ENCODE peak calls at places on chromosome 1, in seven cellular contexts. One of them, this sample, is unnamed.
A peak's percentile ranks its signal among the peaks of the same experiment; 100 is the strongest.

GRCh38 chr1:58288624-58289142 is 257.8 kb downstream of the OMA1 start:
- DNase-seq in cardiac muscle cell: no peak
- DNase-seq in cardiac fibroblast: no peak
- DNase-seq in stimulated activated CD4-positive, alpha-beta T cell treated with anti-CD3 and anti-CD28 coated beads, Interleukin-1b, Interleukin-23, amount 100 ng/mL, for 4 hours: no peak
- DNase-seq in NCI-H1092: no peak
- DNase-seq in Calu3: no peak
- DNase-seq in stimulated activated CD8-positive, alpha-beta memory T cell treated with anti-CD3 and anti-CD28 coated beads, Interleukin-7, amount 100 ng/mL, for 1 hour: no peak
- DNase-seq in this sample: no peak

GRCh38 chr1:246155923-246156322 is 351.2 kb downstream of the SMYD3 start:
- DNase-seq in NCI-H1092: no peak
- DNase-seq in stimulated activated CD8-positive, alpha-beta memory T cell treated with anti-CD3 and anti-CD28 coated beads, Interleukin-7, amount 100 ng/mL, for 1 hour: no peak
- DNase-seq in stimulated activated CD4-positive, alpha-beta T cell treated with anti-CD3 and anti-CD28 coated beads, Interleukin-1b, Interleukin-23, amount 100 ng/mL, for 4 hours: no peak
- DNase-seq in cardiac fibroblast: peak; percentile 46
- DNase-seq in cardiac muscle cell: no peak
- DNase-seq in Calu3: no peak
- DNase-seq in this sample: no peak

GRCh38 chr1:201530741-201531521 is 8.0 kb upstream of the NAV1 start:
- DNase-seq in stimulated activated CD4-positive, alpha-beta T cell treated with anti-CD3 and anti-CD28 coated beads, Interleukin-1b, Interleukin-23, amount 100 ng/mL, for 4 hours: no peak
- DNase-seq in Calu3: peak; percentile 87
- DNase-seq in stimulated activated CD8-positive, alpha-beta memory T cell treated with anti-CD3 and anti-CD28 coated beads, Interleukin-7, amount 100 ng/mL, for 1 hour: no peak
- DNase-seq in NCI-H1092: peak; percentile 59
- DNase-seq in cardiac muscle cell: peak; percentile 81
- DNase-seq in cardiac fibroblast: peak; percentile 90
- DNase-seq in this sample: peak; percentile 66

GRCh38 chr1:221169447-221169889 is 290.2 kb downstream of the HLX start:
- DNase-seq in Calu3: no peak
- DNase-seq in stimulated activated CD4-positive, alpha-beta T cell treated with anti-CD3 and anti-CD28 coated beads, Interleukin-1b, Interleukin-23, amount 100 ng/mL, for 4 hours: no peak
- DNase-seq in stimulated activated CD8-positive, alpha-beta memory T cell treated with anti-CD3 and anti-CD28 coated beads, Interleukin-7, amount 100 ng/mL, for 1 hour: no peak
- DNase-seq in cardiac fibroblast: peak; percentile 54
- DNase-seq in cardiac muscle cell: peak; percentile 9
- DNase-seq in NCI-H1092: no peak
- DNase-seq in this sample: no peak

GRCh38 chr1:46362158-46362557 is 21.6 kb downstream of the NSUN4 start:
- DNase-seq in cardiac fibroblast: no peak
- DNase-seq in stimulated activated CD8-positive, alpha-beta memory T cell treated with anti-CD3 and anti-CD28 coated beads, Interleukin-7, amount 100 ng/mL, for 1 hour: no peak
- DNase-seq in Calu3: no peak
- DNase-seq in stimulated activated CD4-positive, alpha-beta T cell treated with anti-CD3 and anti-CD28 coated beads, Interleukin-1b, Interleukin-23, amount 100 ng/mL, for 4 hours: no peak
- DNase-seq in NCI-H1092: no peak
- DNase-seq in cardiac muscle cell: no peak
- DNase-seq in this sample: no peak

GRCh38 chr1:158654079-158654478 is 32.4 kb downstream of the SPTA1 start:
- DNase-seq in cardiac muscle cell: no peak
- DNase-seq in cardiac fibroblast: no peak
- DNase-seq in NCI-H1092: no peak
- DNase-seq in Calu3: no peak
- DNase-seq in stimulated activated CD8-positive, alpha-beta memory T cell treated with anti-CD3 and anti-CD28 coated beads, Interleukin-7, amount 100 ng/mL, for 1 hour: no peak
- DNase-seq in stimulated activated CD4-positive, alpha-beta T cell treated with anti-CD3 and anti-CD28 coated beads, Interleukin-1b, Interleukin-23, amount 100 ng/mL, for 4 hours: no peak
- DNase-seq in this sample: no peak

GRCh38 chr1:76330993-76331603 is 256.6 kb downstream of the ST6GALNAC3 start:
- DNase-seq in NCI-H1092: peak; percentile 40
- DNase-seq in cardiac fibroblast: peak; percentile 84
- DNase-seq in stimulated activated CD4-positive, alpha-beta T cell treated with anti-CD3 and anti-CD28 coated beads, Interleukin-1b, Interleukin-23, amount 100 ng/mL, for 4 hours: peak; percentile 21
- DNase-seq in Calu3: peak; percentile 32
- DNase-seq in stimulated activated CD8-positive, alpha-beta memory T cell treated with anti-CD3 and anti-CD28 coated beads, Interleukin-7, amount 100 ng/mL, for 1 hour: no peak
- DNase-seq in cardiac muscle cell: peak; percentile 60
- DNase-seq in this sample: peak; percentile 31

GRCh38 chr1:168386949-168387586 is 106.4 kb downstream of the TBX19 start:
- DNase-seq in stimulated activated CD4-positive, alpha-beta T cell treated with anti-CD3 and anti-CD28 coated beads, Interleukin-1b, Interleukin-23, amount 100 ng/mL, for 4 hours: peak; percentile 68
- DNase-seq in Calu3: peak; percentile 80
- DNase-seq in stimulated activated CD8-positive, alpha-beta memory T cell treated with anti-CD3 and anti-CD28 coated beads, Interleukin-7, amount 100 ng/mL, for 1 hour: peak; percentile 54
- DNase-seq in NCI-H1092: peak; percentile 74
- DNase-seq in cardiac fibroblast: no peak
- DNase-seq in cardiac muscle cell: peak; percentile 46
- DNase-seq in this sample: peak; percentile 66

GRCh38 chr1:30324251-30325084 is 398.9 kb downstream of the MATN1 start:
- DNase-seq in stimulated activated CD4-positive, alpha-beta T cell treated with anti-CD3 and anti-CD28 coated beads, Interleukin-1b, Interleukin-23, amount 100 ng/mL, for 4 hours: no peak
- DNase-seq in Calu3: no peak
- DNase-seq in cardiac muscle cell: no peak
- DNase-seq in stimulated activated CD8-positive, alpha-beta memory T cell treated with anti-CD3 and anti-CD28 coated beads, Interleukin-7, amount 100 ng/mL, for 1 hour: no peak
- DNase-seq in NCI-H1092: no peak
- DNase-seq in cardiac fibroblast: no peak
- DNase-seq in this sample: no peak

GRCh38 chr1:48680411-48681035 is 96.2 kb downstream of the BEND5 start:
- DNase-seq in stimulated activated CD4-positive, alpha-beta T cell treated with anti-CD3 and anti-CD28 coated beads, Interleukin-1b, Interleukin-23, amount 100 ng/mL, for 4 hours: no peak
- DNase-seq in cardiac muscle cell: no peak
- DNase-seq in stimulated activated CD8-positive, alpha-beta memory T cell treated with anti-CD3 and anti-CD28 coated beads, Interleukin-7, amount 100 ng/mL, for 1 hour: no peak
- DNase-seq in Calu3: no peak
- DNase-seq in NCI-H1092: no peak
- DNase-seq in cardiac fibroblast: no peak
- DNase-seq in this sample: peak; percentile 20

GRCh38 chr1:154186177-154186576 is 5.7 kb downstream of the TPM3 start:
- DNase-seq in cardiac fibroblast: peak; percentile 72
- DNase-seq in cardiac muscle cell: peak; percentile 52
- DNase-seq in NCI-H1092: peak; percentile 48
- DNase-seq in stimulated activated CD8-positive, alpha-beta memory T cell treated with anti-CD3 and anti-CD28 coated beads, Interleukin-7, amount 100 ng/mL, for 1 hour: peak; percentile 42
- DNase-seq in Calu3: peak; percentile 70
- DNase-seq in stimulated activated CD4-positive, alpha-beta T cell treated with anti-CD3 and anti-CD28 coated beads, Interleukin-1b, Interleukin-23, amount 100 ng/mL, for 4 hours: peak; percentile 49
- DNase-seq in this sample: peak; percentile 82

GRCh38 chr1:198465201-198466144 is 75.0 kb downstream of the ATP6V1G3 start:
- DNase-seq in NCI-H1092: peak; percentile 26
- DNase-seq in cardiac muscle cell: peak; percentile 48
- DNase-seq in stimulated activated CD8-positive, alpha-beta memory T cell treated with anti-CD3 and anti-CD28 coated beads, Interleukin-7, amount 100 ng/mL, for 1 hour: no peak
- DNase-seq in Calu3: no peak
- DNase-seq in stimulated activated CD4-positive, alpha-beta T cell treated with anti-CD3 and anti-CD28 coated beads, Interleukin-1b, Interleukin-23, amount 100 ng/mL, for 4 hours: no peak
- DNase-seq in cardiac fibroblast: peak; percentile 80
- DNase-seq in this sample: peak; percentile 52

GRCh38 chr1:179548666-179549367 is 26.9 kb downstream of the NPHS2 start:
- DNase-seq in cardiac fibroblast: no peak
- DNase-seq in cardiac muscle cell: no peak
- DNase-seq in Calu3: no peak
- DNase-seq in stimulated activated CD8-positive, alpha-beta memory T cell treated with anti-CD3 and anti-CD28 coated beads, Interleukin-7, amount 100 ng/mL, for 1 hour: no peak
- DNase-seq in stimulated activated CD4-positive, alpha-beta T cell treated with anti-CD3 and anti-CD28 coated beads, Interleukin-1b, Interleukin-23, amount 100 ng/mL, for 4 hours: no peak
- DNase-seq in NCI-H1092: no peak
- DNase-seq in this sample: no peak

GRCh38 chr1:233172201-233172600 is 123.3 kb downstream of the PCNX2 start:
- DNase-seq in cardiac muscle cell: no peak
- DNase-seq in cardiac fibroblast: peak; percentile 67
- DNase-seq in Calu3: no peak
- DNase-seq in NCI-H1092: no peak
- DNase-seq in stimulated activated CD4-positive, alpha-beta T cell treated with anti-CD3 and anti-CD28 coated beads, Interleukin-1b, Interleukin-23, amount 100 ng/mL, for 4 hours: no peak
- DNase-seq in stimulated activated CD8-positive, alpha-beta memory T cell treated with anti-CD3 and anti-CD28 coated beads, Interleukin-7, amount 100 ng/mL, for 1 hour: no peak
- DNase-seq in this sample: peak; percentile 72

This sample was measured in RPMI8226.